ENCODE peak calls at places on chromosomes 11 and 22, in five cellular contexts. One of them, this sample, is unnamed.

GRCh38 chr11:109644158-109644557 is 222.2 kb downstream of the C11orf87 start:
- DNase-seq in EH: peak
- DNase-seq in pancreas: no peak
- DNase-seq in NCI-H1417: peak
- DNase-seq in astrocyte: no peak
- DNase-seq in this sample: no peak

GRCh38 chr22:35601013-35601580 is 16.0 kb downstream of the MB start:
- DNase-seq in EH: no peak
- DNase-seq in pancreas: no peak
- DNase-seq in NCI-H1417: no peak
- DNase-seq in astrocyte: no peak
- DNase-seq in this sample: no peak

GRCh38 chr11:116052603-116053537 is 548.7 kb upstream of the CADM1 start:
- DNase-seq in EH: no peak
- DNase-seq in pancreas: no peak
- DNase-seq in NCI-H1417: no peak
- DNase-seq in astrocyte: no peak
- DNase-seq in this sample: no peak

GRCh38 chr11:1260023-1260501 is 37.2 kb downstream of the MUC5B start:
- DNase-seq in EH: peak
- DNase-seq in pancreas: peak
- DNase-seq in NCI-H1417: no peak
- DNase-seq in astrocyte: no peak
- DNase-seq in this sample: peak

GRCh38 chr11:102007567-102008437 is 39.4 kb upstream of the CFAP300 start:
- DNase-seq in EH: peak
- DNase-seq in pancreas: no peak
- DNase-seq in NCI-H1417: peak
- DNase-seq in astrocyte: peak
- DNase-seq in this sample: no peak

GRCh38 chr22:41779889-41780505 is 20.5 kb upstream of the CCDC134 start:
- DNase-seq in EH: no peak
- DNase-seq in pancreas: no peak
- DNase-seq in NCI-H1417: no peak
- DNase-seq in astrocyte: no peak
- DNase-seq in this sample: peak

GRCh38 chr11:31722754-31723153 is 88.4 kb downstream of the PAX6 start:
- DNase-seq in EH: no peak
- DNase-seq in pancreas: no peak
- DNase-seq in NCI-H1417: no peak
- DNase-seq in astrocyte: no peak
- DNase-seq in this sample: no peak

GRCh38 chr11:65334696-65335295 is 1.1 kb downstream of the DPF2 start:
- DNase-seq in EH: peak
- DNase-seq in pancreas: no peak
- DNase-seq in NCI-H1417: peak
- DNase-seq in astrocyte: no peak
- DNase-seq in this sample: no peak

GRCh38 chr22:41603873-41604332 is 14.3 kb upstream of the PMM1 start:
- DNase-seq in EH: no peak
- DNase-seq in pancreas: no peak
- DNase-seq in NCI-H1417: no peak
- DNase-seq in astrocyte: no peak
- DNase-seq in this sample: peak

GRCh38 chr11:34267440-34267839 is 90.4 kb downstream of the ABTB2 start:
- DNase-seq in EH: no peak
- DNase-seq in pancreas: no peak
- DNase-seq in NCI-H1417: no peak
- DNase-seq in astrocyte: no peak
- DNase-seq in this sample: no peak

GRCh38 chr11:5938603-5938965 is 3.5 kb upstream of the OR56A3 start:
- DNase-seq in EH: no peak
- DNase-seq in pancreas: no peak
- DNase-seq in NCI-H1417: no peak
- DNase-seq in astrocyte: no peak
- DNase-seq in this sample: no peak

GRCh38 chr22:42114721-42115120 is 15.9 kb downstream of the CYP2D6 start:
- DNase-seq in EH: peak
- DNase-seq in pancreas: no peak
- DNase-seq in NCI-H1417: no peak
- DNase-seq in astrocyte: no peak
- DNase-seq in this sample: peak

GRCh38 chr22:47187558-47187957 is 425.1 kb downstream of the TBC1D22A start:
- DNase-seq in EH: no peak
- DNase-seq in pancreas: peak
- DNase-seq in NCI-H1417: no peak
- DNase-seq in astrocyte: no peak
- DNase-seq in this sample: no peak

GRCh38 chr22:30542811-30543188 is 3.7 kb downstream of the SEC14L6 start:
- DNase-seq in EH: no peak
- DNase-seq in pancreas: no peak
- DNase-seq in NCI-H1417: no peak
- DNase-seq in astrocyte: no peak
- DNase-seq in this sample: no peak

This sample was measured in activated naive CD4-positive, alpha-beta T cell treated with anti-CD3 and anti-CD28 coated beads for 36 hours.